ENCODE peak calls at places on chromosomes 5 and 9, in four cellular contexts. T is cardiac muscle cell, R is breast epithelium, J is fibroblast of lung. O is an unnamed sample.

GRCh38 chr5:67748165-67748690 is 467.3 kb upstream of the PIK3R1 start:
- DNase-seq in J (no peak), R (no peak), T (no peak), O (no peak)

GRCh38 chr9:87587864-87588263 is 90.2 kb downstream of the DAPK1 start:
- DNase-seq in T (no peak), J (no peak), R (no peak), O (no peak)

GRCh38 chr5:68454172-68454571 is 238.6 kb downstream of the PIK3R1 start:
- DNase-seq in J (no peak), T (no peak), R (no peak), O (no peak)

GRCh38 chr9:134836406-134836970 is 44.1 kb upstream of the FCN2 start:
- DNase-seq in J (no peak), R (no peak), T (no peak), O (no peak)

GRCh38 chr5:78518365-78519197 is 130.0 kb downstream of the LHFPL2 start:
- DNase-seq in R (peak), J (peak), T (peak), O (no peak)

GRCh38 chr5:373710-374602 is 52.4 kb downstream of the AHRR start:
- DNase-seq in T (peak), J (peak), R (peak), O (no peak)

GRCh38 chr9:110457245-110457644 is 119.6 kb upstream of the TXNDC8 start:
- DNase-seq in R (no peak), J (no peak), T (no peak), O (no peak)

GRCh38 chr5:40656766-40657165 is 22.9 kb upstream of the PTGER4 start:
- DNase-seq in J (no peak), R (no peak), T (no peak), O (no peak)

GRCh38 chr5:135980650-135981049 is 25.9 kb upstream of the LECT2 start:
- DNase-seq in J (peak), T (no peak), R (no peak), O (no peak)

GRCh38 chr9:78189461-78189860 is 46.4 kb upstream of the CEP78 start:
- DNase-seq in T (peak), J (no peak), R (no peak), O (no peak)

GRCh38 chr9:86176468-86176867 is 77.1 kb upstream of the GOLM1 start:
- DNase-seq in R (no peak), J (no peak), T (peak), O (no peak)

GRCh38 chr5:10927605-10928004 is 166.6 kb upstream of the DAP start:
- DNase-seq in R (no peak), T (no peak), J (no peak), O (no peak)

GRCh38 chr9:71863652-71864051 is 47.3 kb downstream of the ABHD17B start:
- DNase-seq in R (no peak), J (peak), T (peak), O (no peak)

GRCh38 chr5:1449081-1449630 is 3.9 kb upstream of the SLC6A3 start:
- DNase-seq in J (no peak), T (no peak), R (no peak), O (no peak)

GRCh38 chr5:31442253-31442820 is 89.6 kb downstream of the DROSHA start:
- DNase-seq in J (peak), R (no peak), T (no peak), O (no peak)

GRCh38 chr9:134944351-134944802 is 26.7 kb upstream of the FCN1 start:
- DNase-seq in T (peak), J (peak), R (no peak), O (no peak)

GRCh38 chr9:127637322-127637847 is 25.3 kb downstream of the STXBP1 start:
- DNase-seq in J (peak), R (no peak), T (peak), O (no peak)

GRCh38 chr9:95808001-95808400 is 67.5 kb upstream of the ERCC6L2 start:
- DNase-seq in J (peak), T (peak), R (no peak), O (no peak)

GRCh38 chr9:72160446-72161123 is 11.3 kb downstream of the GDA start:
- DNase-seq in J (no peak), T (no peak), R (no peak), O (no peak)

GRCh38 chr9:22035591-22036011 is 26.5 kb upstream of the CDKN2B start:
- DNase-seq in T (no peak), R (no peak), J (no peak), O (no peak)

GRCh38 chr5:7779663-7780030 is 71.3 kb downstream of the CFAP90 start:
- DNase-seq in T (no peak), R (no peak), J (no peak), O (no peak)

GRCh38 chr9:99749641-99750040 is 72.0 kb upstream of the NR4A3 start:
- DNase-seq in R (no peak), T (no peak), J (no peak), O (no peak)

GRCh38 chr9:120711354-120711753 is 2.9 kb downstream of the MEGF9 start:
- DNase-seq in T (no peak), R (no peak), J (peak), O (no peak)

GRCh38 chr5:157740211-157740610 is 3.3 kb upstream of the LSM11 start:
- DNase-seq in T (peak), J (no peak), R (no peak), O (no peak)

GRCh38 chr5:78626009-78626571 is 22.5 kb downstream of the LHFPL2 start:
- DNase-seq in R (no peak), T (peak), J (peak), O (no peak)

GRCh38 chr5:167699434-167699833 is 592.0 kb upstream of the WWC1 start:
- DNase-seq in T (peak), J (peak), R (no peak), O (no peak)

GRCh38 chr5:163460562-163461176 is at the start of gene HMMR:
- DNase-seq in J (peak), T (peak), R (no peak), O (no peak)

GRCh38 chr9:131198316-131198715 is 72.9 kb downstream of the NUP214 start:
- DNase-seq in T (no peak), R (no peak), J (no peak), O (no peak)

GRCh38 chr5:31029925-31030324 is 163.6 kb upstream of the CDH6 start:
- DNase-seq in T (no peak), J (no peak), R (no peak), O (no peak)

GRCh38 chr5:143314664-143315063 is 88.8 kb downstream of the NR3C1 start:
- DNase-seq in R (no peak), T (peak), J (peak), O (no peak)

GRCh38 chr5:172721455-172722308 is 49.3 kb downstream of the DUSP1 start:
- DNase-seq in R (no peak), T (peak), J (peak), O (no peak)

GRCh38 chr5:124748687-124749594 is 2.5 kb upstream of the ZNF608 start:
- DNase-seq in R (peak), T (peak), J (peak), O (peak)

GRCh38 chr5:124746916-124747769 is 704 bp upstream of the ZNF608 start:
- DNase-seq in J (peak), R (peak), T (peak), O (peak)

GRCh38 chr5:124746252-124746915 is at the start of gene ZNF608:
- DNase-seq in J (peak), T (peak), R (peak), O (no peak)

GRCh38 chr5:124745367-124746251 is 830 bp downstream of the ZNF608 start:
- DNase-seq in R (peak), J (peak), T (peak), O (no peak)

DNA sequence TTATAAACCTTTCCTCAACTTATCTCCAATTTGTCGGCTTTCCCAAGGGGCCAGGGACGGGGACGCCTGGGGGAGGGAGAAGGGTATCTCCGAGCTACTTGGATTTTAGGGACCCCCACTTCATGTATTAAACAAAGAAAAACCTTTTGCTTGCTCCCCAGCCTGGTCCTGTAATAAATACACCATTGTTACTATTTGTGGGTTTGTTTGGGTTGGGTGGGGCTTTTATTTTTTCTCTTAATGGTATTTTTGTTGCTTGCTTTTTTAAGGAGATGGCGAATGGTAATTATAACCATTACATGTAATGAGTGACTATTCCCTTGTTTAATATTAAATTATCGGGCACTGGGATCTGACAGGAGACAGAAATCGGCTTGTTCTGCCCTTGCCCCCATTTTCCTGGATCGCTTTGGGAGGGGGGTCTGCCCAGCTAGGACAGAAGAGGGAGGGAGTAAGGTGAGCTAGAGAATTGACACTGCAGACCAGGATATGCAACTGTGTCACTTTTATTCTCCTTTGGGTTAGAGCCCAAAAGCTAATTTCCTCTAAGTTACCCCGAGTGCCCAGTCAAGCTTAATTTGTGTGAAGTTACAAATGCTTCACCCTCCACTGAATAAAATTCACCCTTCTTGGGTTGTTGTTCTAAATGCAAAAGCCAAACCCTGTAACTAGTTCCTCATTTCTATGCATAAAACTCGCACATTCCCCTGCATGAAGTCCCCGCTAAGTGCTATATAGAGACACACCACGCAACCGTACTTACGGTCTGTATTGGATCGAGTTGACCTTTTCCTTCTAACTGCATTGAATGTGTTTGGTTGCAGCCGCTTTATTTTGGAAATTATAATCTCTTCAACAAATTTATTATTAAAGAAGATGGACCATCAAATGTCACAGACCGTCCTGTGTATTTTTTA is 1.6 kb upstream of the ZNF608 start:
- DNase-seq in R (no peak), J (peak), T (peak), O (no peak)
- TF ChIP-seq CTCF in R (no peak), J (no peak), T (no peak), O (peak)

GRCh38 chr5:19064094-19064493 is 923.9 kb downstream of the CDH18 start:
- DNase-seq in T (no peak), J (no peak), R (no peak), O (no peak)

GRCh38 chr5:19067741-19068140 is 920.3 kb downstream of the CDH18 start:
- DNase-seq in J (no peak), R (no peak), T (no peak), O (no peak)
- TF ChIP-seq CTCF in J (no peak), R (no peak), T (no peak), O (no peak)

DNA sequence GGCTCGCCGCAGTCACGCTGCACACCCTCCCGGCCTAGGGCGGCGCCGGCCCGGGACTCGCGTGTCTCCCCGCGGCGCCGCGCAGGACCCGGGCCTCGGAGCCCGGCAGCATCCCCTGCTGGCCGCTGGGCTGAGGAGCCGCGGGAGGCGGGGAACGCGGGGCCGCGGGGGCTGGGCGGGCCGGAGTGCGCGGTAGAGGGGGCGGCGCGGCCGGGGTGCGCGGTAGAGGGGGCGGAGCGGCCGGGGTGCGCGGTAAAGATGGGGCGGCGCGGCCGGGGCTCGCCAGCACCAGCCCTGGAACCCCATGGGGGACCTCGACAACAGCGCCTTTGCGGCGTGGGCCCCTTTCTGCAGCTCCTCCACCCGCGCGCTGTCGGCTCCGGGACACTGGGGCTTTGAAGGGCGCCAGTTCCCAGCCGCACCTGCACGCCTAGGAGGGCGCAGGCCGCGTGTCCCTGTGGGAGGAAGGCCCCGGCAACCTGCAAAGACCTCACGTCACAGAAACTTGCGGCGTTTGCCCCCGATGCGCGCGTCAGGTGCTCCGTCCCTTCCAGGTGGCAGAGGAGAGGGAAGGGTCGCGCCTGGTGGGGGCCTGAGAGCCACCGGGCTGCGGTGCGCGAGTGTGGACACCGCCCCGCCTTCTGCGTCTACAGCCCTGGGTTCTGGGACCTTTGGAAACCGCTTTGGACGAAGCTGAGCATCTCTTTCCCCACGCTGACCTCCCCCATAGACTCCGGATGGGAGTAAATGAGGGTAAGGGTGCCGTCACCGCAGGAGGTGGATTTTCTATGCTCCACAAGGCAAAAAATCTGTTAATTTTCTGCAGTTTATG is 49.6 kb downstream of the NSUN2 start:
- DNase-seq in T (peak), J (peak), R (no peak), O (peak)
- TF ChIP-seq CTCF in T (peak), J (peak), R (no peak), O (peak)

DNA sequence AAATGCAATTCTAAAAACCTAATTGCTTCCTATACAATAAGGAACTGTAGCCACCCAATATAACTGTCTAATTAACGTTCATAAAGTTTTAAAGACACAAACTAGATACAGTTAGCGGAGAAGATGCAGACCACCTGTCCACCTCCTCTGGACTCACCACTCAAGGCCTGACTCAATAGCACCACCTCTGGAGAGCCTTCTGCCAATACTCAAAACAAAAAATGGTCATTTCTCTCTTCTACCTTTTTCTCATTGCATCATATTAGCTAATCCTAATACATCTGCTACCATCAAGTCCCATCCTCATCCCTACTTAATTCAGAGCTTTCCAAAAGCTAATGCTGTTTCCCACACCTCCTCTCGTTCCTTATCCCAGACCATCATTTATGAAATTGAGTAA is 159.9 kb downstream of the MLLT3 start:
- DNase-seq in T (no peak), J (no peak), R (no peak), O (no peak)
- TF ChIP-seq CTCF in T (peak), J (peak), R (no peak), O (no peak)

GRCh38 chr9:97990259-97990658 is 7.1 kb downstream of the ANP32B start:
- DNase-seq in J (peak), R (no peak), T (peak), O (no peak)
- TF ChIP-seq CTCF in J (peak), R (no peak), T (peak), O (no peak)

DNA sequence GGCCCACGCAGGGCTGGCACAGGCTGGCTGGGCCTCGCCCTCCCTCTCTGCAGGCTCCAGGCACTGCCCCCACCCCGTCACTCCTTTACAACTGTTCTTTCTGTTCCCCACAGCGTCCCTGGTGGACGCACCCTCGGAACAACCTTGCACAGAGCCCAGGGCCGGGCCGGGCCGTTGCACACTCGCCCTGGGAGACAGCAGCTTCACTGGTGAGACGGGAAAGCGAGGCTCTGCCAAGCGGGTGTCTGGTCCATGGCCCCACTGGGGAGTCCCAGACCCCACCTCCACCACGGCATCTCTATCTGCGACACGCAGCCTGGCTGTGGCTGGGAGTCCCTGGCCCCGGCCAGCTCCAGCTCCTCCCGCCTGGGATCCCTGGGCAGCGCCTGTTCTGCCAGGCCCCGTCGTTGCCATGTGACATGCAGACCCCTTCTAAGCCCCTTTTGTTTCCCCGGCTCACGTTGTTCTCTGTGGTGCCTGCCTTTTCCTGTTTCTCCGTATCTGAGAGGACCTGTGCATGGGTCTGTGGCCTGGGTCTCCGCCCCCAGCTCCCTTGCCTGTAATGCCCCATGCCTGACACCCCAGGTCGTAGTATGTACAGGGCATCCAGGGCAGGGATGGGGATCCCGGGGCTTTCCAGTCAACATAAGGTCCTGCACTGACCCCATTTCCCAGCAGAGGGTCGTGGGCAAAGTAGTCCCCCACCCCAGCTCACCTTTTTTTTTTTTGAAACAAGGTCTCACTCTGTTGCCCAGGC is 18.6 kb upstream of the QSOX2 start:
- DNase-seq in J (no peak), T (no peak), R (no peak), O (no peak)
- TF ChIP-seq CTCF in J (no peak), T (no peak), R (no peak), O (no peak)

O was measured in neural crest cell.